ENCODE peak calls at places on chromosome 19, in seven cellular contexts. W is SK-N-SH, P is HCT116, L is H1, O is K562, F is HepG2, H is GM12878. B is an unnamed sample.
A peak's percentile ranks its signal among the peaks of the same experiment; 100 is the strongest.

GRCh38 chr19:48859711-48860572 is 8.5 kb downstream of the PLEKHA4 start:
- DNase-seq in W (peak; percentile 55), P (no peak), L (peak; percentile 63), O (peak; percentile 99), F (no peak), H (no peak), B (peak; percentile 83)

GRCh38 chr19:50368649-50369570 is 3.5 kb upstream of the NAPSA start:
- DNase-seq in W (peak; percentile 84), P (peak; percentile 74), L (peak; percentile 95), O (peak; percentile 93), F (peak; percentile 62), H (peak; percentile 78), B (peak; percentile 80)

GRCh38 chr19:768424-768823 is 17.5 kb downstream of the MISP start:
- DNase-seq in W (no peak), P (no peak), L (no peak), O (no peak), F (no peak), H (no peak), B (no peak)

GRCh38 chr19:46602392-46603194 is 1.5 kb downstream of the CALM3 start:
- DNase-seq in W (peak; percentile 67), P (no peak), L (no peak), O (no peak), F (no peak), H (no peak), B (no peak)

GRCh38 chr19:7917292-7918061 is 2.7 kb upstream of the SNAPC2 start:
- DNase-seq in W (peak; percentile 83), P (no peak), L (peak; percentile 86), O (no peak), F (no peak), H (no peak), B (peak; percentile 51)

GRCh38 chr19:50465986-50466771 is 10.1 kb upstream of the EMC10 start:
- DNase-seq in W (peak; percentile 81), P (peak; percentile 42), L (peak; percentile 82), O (peak; percentile 74), F (peak; percentile 34), H (no peak), B (no peak)

GRCh38 chr19:18479964-18480723 is 41.7 kb downstream of the ELL start:
- DNase-seq in W (no peak), P (no peak), L (no peak), O (peak; percentile 45), F (no peak), H (no peak), B (no peak)

GRCh38 chr19:55145241-55145640 is 3.8 kb downstream of the TNNT1 start:
- DNase-seq in W (no peak), P (no peak), L (no peak), O (peak; percentile 52), F (no peak), H (no peak), B (no peak)

GRCh38 chr19:40718774-40719391 is 2.0 kb downstream of the ITPKC start:
- DNase-seq in W (no peak), P (peak; percentile 59), L (no peak), O (peak; percentile 71), F (peak; percentile 79), H (peak; percentile 8), B (peak; percentile 68)

GRCh38 chr19:42497492-42498226 is 30.6 kb downstream of the CEACAM1 start:
- DNase-seq in W (no peak), P (no peak), L (no peak), O (no peak), F (peak; percentile 98), H (peak; percentile 60), B (no peak)

GRCh38 chr19:54517483-54517882 is 14.9 kb downstream of the LAIR2 start:
- DNase-seq in W (no peak), P (no peak), L (peak; percentile 46), O (peak; percentile 82), F (peak; percentile 52), H (no peak), B (peak; percentile 56)

GRCh38 chr19:17762505-17763229 is 11.4 kb downstream of the FCHO1 start:
- DNase-seq in W (peak; percentile 87), P (no peak), L (peak; percentile 92), O (peak; percentile 83), F (peak; percentile 59), H (no peak), B (peak; percentile 83)

GRCh38 chr19:13796301-13797057 is 1.2 kb downstream of the ZSWIM4 start:
- DNase-seq in W (peak; percentile 43), P (peak; percentile 60), L (peak; percentile 62), O (no peak), F (peak; percentile 23), H (no peak), B (peak; percentile 28)

DNA sequence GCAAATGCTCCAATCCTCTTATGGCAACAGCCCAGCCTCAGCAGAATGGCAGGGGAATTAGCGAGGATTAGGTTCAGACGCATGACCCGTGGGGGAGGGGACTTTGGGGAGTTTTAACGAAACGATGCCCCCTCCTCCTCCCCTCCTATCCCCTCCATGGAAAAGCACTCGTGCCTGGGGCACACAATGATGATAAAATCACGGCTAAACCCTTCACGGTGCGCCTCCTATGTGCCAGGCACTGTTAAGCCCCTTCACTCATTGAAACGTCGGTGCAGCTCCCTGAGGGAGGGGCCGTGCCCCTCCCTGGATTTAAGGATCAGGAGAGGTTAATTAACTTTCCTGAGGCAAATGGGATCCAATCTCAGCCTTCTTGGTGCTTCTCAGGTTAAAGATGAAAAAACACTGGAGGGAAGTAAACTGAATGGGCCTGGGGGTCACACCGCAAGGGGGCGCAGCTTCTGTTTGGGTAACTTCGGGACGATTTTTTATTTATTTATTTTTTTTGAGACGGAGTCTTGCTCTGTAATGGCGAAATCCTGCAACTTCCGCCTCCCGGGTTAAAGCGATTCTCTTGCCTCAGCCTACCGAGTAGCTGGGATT is 10.1 kb upstream of the TPRX2 start:
- DNase-seq in W (peak; percentile 33), P (peak; percentile 57), L (peak; percentile 91), O (peak; percentile 74), F (peak; percentile 15), H (no peak), B (peak; percentile 35)
- TF ChIP-seq JUND in W (no peak), P (no peak), L (no peak), O (no peak), F (no peak), H (no peak), B (no peak)

GRCh38 chr19:2754659-2755447 is 15.0 kb upstream of the SLC39A3 start:
- DNase-seq in W (no peak), P (no peak), L (no peak), O (no peak), F (no peak), H (no peak), B (no peak)

GRCh38 chr19:2751438-2751830 is 11.6 kb upstream of the SLC39A3 start:
- DNase-seq in W (no peak), P (no peak), L (no peak), O (no peak), F (no peak), H (no peak), B (no peak)

GRCh38 chr19:2755448-2755705 is 15.6 kb upstream of the SLC39A3 start:
- DNase-seq in W (no peak), P (no peak), L (no peak), O (no peak), F (no peak), H (no peak), B (no peak)

GRCh38 chr19:2747349-2747748 is 7.5 kb upstream of the SLC39A3 start:
- DNase-seq in W (no peak), P (no peak), L (no peak), O (no peak), F (no peak), H (peak; percentile 42), B (no peak)

GRCh38 chr19:2750739-2751437 is 11.1 kb upstream of the SLC39A3 start:
- DNase-seq in W (no peak), P (no peak), L (no peak), O (no peak), F (no peak), H (no peak), B (no peak)
- TF ChIP-seq JUND in W (no peak), P (no peak), L (no peak), O (no peak), F (no peak), H (no peak), B (no peak)

GRCh38 chr19:1856698-1857603 is 6.4 kb downstream of the KLF16 start:
- DNase-seq in W (peak; percentile 54), P (no peak), L (peak; percentile 76), O (peak; percentile 95), F (peak; percentile 77), H (no peak), B (no peak)

GRCh38 chr19:1858412-1859081 is 4.8 kb downstream of the KLF16 start:
- DNase-seq in W (no peak), P (no peak), L (no peak), O (peak; percentile 32), F (no peak), H (no peak), B (no peak)

GRCh38 chr19:1859319-1859718 is 4.1 kb downstream of the KLF16 start:
- DNase-seq in W (no peak), P (no peak), L (peak; percentile 56), O (peak; percentile 54), F (no peak), H (no peak), B (no peak)

GRCh38 chr19:1856345-1856697 is 7.1 kb downstream of the KLF16 start:
- DNase-seq in W (no peak), P (no peak), L (peak; percentile 53), O (peak; percentile 20), F (no peak), H (no peak), B (no peak)

DNA sequence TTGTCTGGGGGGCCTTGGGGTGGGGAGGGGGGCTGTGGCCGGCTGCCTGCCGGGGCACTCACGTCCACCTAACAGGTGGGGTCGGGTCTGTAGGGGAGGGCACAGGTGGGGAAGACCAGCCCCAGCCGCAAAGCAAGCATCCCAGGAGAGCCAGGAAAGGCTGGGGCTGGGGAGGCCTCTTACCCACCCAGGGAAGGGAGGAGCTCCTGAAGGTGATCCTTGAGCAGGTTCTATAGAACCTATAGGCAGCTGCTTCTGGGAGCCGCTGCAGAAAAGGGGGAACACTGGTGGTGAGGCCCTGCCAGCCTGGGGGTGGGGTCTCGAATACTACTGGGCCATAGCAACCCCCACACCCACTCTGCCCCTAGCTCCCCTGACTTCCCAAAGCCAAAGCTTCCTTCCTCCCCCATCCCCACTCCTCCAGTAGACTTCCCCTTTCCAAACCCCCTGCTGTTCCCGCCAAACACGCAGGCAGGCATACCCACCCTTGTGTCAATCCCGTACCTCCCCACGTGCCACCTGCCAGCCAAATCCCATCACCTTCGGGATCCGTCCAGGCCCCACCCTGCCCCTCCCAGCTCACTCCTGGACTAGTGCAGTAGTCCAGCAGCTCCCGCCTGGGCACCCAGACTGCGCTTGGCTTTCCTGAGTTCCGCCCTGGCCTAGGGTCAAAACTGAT is 5.6 kb downstream of the KLF16 start:
- DNase-seq in W (no peak), P (no peak), L (no peak), O (peak; percentile 35), F (no peak), H (no peak), B (no peak)
- TF ChIP-seq JUND in W (no peak), P (no peak), L (no peak), O (no peak), F (no peak), H (no peak), B (no peak)

DNA sequence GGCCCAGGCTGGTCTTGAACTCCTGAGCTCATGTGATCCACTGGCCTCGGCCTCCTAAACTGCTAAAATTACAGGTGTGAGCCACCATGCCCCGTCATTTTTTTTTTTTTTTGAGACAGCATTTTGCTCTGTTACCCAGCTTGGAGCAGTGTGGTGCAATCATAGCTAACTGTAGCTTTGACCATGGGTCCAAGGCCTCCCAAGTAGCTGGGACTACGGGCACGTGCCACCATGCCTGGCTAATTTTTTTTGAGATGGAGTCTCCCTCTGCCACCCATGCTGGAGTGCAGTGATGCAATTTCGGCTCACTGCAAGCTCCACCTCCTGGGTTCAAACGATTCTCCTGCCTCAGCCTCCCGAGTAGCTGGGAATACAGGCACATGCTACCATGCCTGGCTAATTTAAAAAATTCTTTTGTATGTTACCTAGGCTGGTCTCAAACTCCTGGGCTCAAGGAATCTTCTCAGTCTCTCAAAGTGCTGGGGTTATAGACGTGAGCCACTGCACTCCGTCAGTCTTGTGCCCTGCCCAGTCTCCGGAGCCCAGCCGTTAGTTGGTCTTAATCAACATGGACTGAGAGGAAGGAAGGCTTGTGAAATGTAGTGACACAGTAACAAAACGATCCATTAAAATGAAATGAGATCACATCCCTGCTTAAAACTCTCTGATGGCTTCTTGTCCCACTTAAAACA is 1.4 kb upstream of the LRG1 start:
- DNase-seq in W (no peak), P (no peak), L (no peak), O (no peak), F (no peak), H (no peak), B (no peak)
- TF ChIP-seq JUND in W (no peak), P (no peak), L (no peak), O (no peak), F (no peak), H (no peak), B (no peak)